ENCODE peak calls at places on chromosome 13, in eight cellular contexts. S is fibroblast of the aortic adventitia; T is GM18507; B is stimulated activated CD4-positive, alpha-beta T cell treated with anti-CD3 and anti-CD28 coated beads, Interleukin-1b, Interleukin-23, amount 100 ng/mL, for 1 hour; M is kidney epithelial cell; C is epithelial cell of esophagus; I is NCI-H1436; J is T1000. E is an unnamed sample.

GRCh38 chr13:40189426-40189825 is 477.0 kb downstream of the FOXO1 start:
- DNase-seq in S (no peak), T (no peak), B (no peak), M (no peak), C (no peak), I (no peak), J (no peak), E (no peak)

GRCh38 chr13:98503175-98504028 is 73.5 kb downstream of the STK24 start:
- DNase-seq in S (no peak), T (no peak), B (no peak), M (no peak), C (no peak), I (no peak), J (no peak), E (peak; percentile 12)

GRCh38 chr13:114109646-114110045 is 22.8 kb downstream of the RASA3 start:
- DNase-seq in S (no peak), T (no peak), B (no peak), M (no peak), C (no peak), I (no peak), J (no peak), E (no peak)

GRCh38 chr13:44471686-44472085 is 98.1 kb downstream of the SERP2 start:
- DNase-seq in S (peak; percentile 46), T (no peak), B (no peak), M (no peak), C (peak; percentile 20), I (no peak), J (no peak), E (peak; percentile 62)

GRCh38 chr13:113655358-113656014 is 2.5 kb downstream of the ATP4B start:
- DNase-seq in S (no peak), T (no peak), B (no peak), M (no peak), C (no peak), I (no peak), J (no peak), E (no peak)

GRCh38 chr13:113411216-113412023 is 41.9 kb downstream of the ADPRHL1 start:
- DNase-seq in S (peak; percentile 85), T (no peak), B (no peak), M (peak; percentile 90), C (peak; percentile 19), I (no peak), J (peak; percentile 86), E (peak; percentile 56)

GRCh38 chr13:114072421-114072820 is 60.0 kb downstream of the RASA3 start:
- DNase-seq in S (no peak), T (no peak), B (no peak), M (no peak), C (no peak), I (no peak), J (no peak), E (no peak)

GRCh38 chr13:65677906-65678305 is 1552.2 kb downstream of the PCDH9 start:
- DNase-seq in S (peak; percentile 42), T (no peak), B (no peak), M (no peak), C (peak; percentile 11), I (no peak), J (no peak), E (no peak)

GRCh38 chr13:35994131-35994966 is 136.8 kb downstream of the DCLK1 start:
- DNase-seq in S (peak; percentile 100), T (no peak), B (no peak), M (peak; percentile 38), C (peak; percentile 66), I (no peak), J (peak; percentile 33), E (no peak)

GRCh38 chr13:48908381-48909087 is 67.2 kb upstream of the FNDC3A start:
- DNase-seq in S (peak; percentile 76), T (no peak), B (no peak), M (no peak), C (peak; percentile 66), I (no peak), J (no peak), E (peak; percentile 6)

GRCh38 chr13:113002206-113002821 is 33.3 kb downstream of the MCF2L start:
- DNase-seq in S (no peak), T (no peak), B (no peak), M (no peak), C (no peak), I (peak; percentile 74), J (no peak), E (no peak)

GRCh38 chr13:40388617-40389016 is 277.8 kb downstream of the FOXO1 start:
- DNase-seq in S (no peak), T (peak; percentile 56), B (no peak), M (no peak), C (no peak), I (no peak), J (no peak), E (no peak)

E was measured in lung microvascular endothelial cell.